ENCODE peak calls at places on chromosomes 11 and 22, in four cellular contexts. A is CD4-positive, alpha-beta T cell; W is vagina; Q is GM12865. V is an unnamed sample.

GRCh38 chr11:71284525-71285092 is 32.2 kb upstream of the SHANK2 start:
- DNase-seq in A (no peak), W (no peak), Q (no peak), V (no peak)

GRCh38 chr11:76902121-76903014 is 41.6 kb downstream of the ACER3 start:
- DNase-seq in A (no peak), W (no peak), Q (no peak), V (no peak)

GRCh38 chr11:117045196-117045595 is 53.0 kb downstream of the SIK3 start:
- DNase-seq in A (no peak), W (no peak), Q (no peak), V (no peak)

GRCh38 chr22:29715240-29715639 is 4.6 kb upstream of the CABP7 start:
- DNase-seq in A (no peak), W (no peak), Q (no peak), V (no peak)

GRCh38 chr11:33533668-33534067 is 167.0 kb downstream of the C11orf91 start:
- DNase-seq in A (no peak), W (no peak), Q (no peak), V (no peak)

GRCh38 chr11:120013325-120014250 is 124.3 kb downstream of the TRIM29 start:
- DNase-seq in A (no peak), W (no peak), Q (peak), V (peak)

GRCh38 chr11:16928052-16928451 is 86.2 kb downstream of the PLEKHA7 start:
- DNase-seq in A (no peak), W (no peak), Q (no peak), V (no peak)

GRCh38 chr11:75577198-75577597 is 15.1 kb downstream of the SERPINH1 start:
- DNase-seq in A (peak), W (no peak), Q (no peak), V (peak)

GRCh38 chr11:47414685-47415070 is 6.3 kb downstream of the SLC39A13 start:
- DNase-seq in A (no peak), W (peak), Q (no peak), V (no peak)

GRCh38 chr11:118658372-118659313 is 20.8 kb downstream of the TREH start:
- DNase-seq in A (no peak), W (no peak), Q (no peak), V (peak)

GRCh38 chr11:15006139-15006759 is 34.1 kb upstream of the CALCA start:
- DNase-seq in A (no peak), W (no peak), Q (peak), V (peak)

GRCh38 chr11:128201801-128202200 is 385.6 kb downstream of the ETS1 start:
- DNase-seq in A (no peak), W (no peak), Q (no peak), V (no peak)

GRCh38 chr22:19019679-19020032 is 83.6 kb upstream of the PRODH start:
- DNase-seq in A (no peak), W (no peak), Q (no peak), V (no peak)